ENCODE peak calls at places on chromosomes 16 and 17, in seven cellular contexts. One of them, this sample, is unnamed.

GRCh38 chr16:83682858-83683235 is 124.9 kb upstream of the HSBP1 start:
- DNase-seq in OCI-LY7: no peak
- DNase-seq in Peyer's patch: no peak
- DNase-seq in mesendoderm: no peak
- DNase-seq in cardiac fibroblast: no peak
- DNase-seq in lung: no peak
- DNase-seq in CD4-positive, CD25-positive, alpha-beta regulatory T cell: no peak
- DNase-seq in this sample: no peak

GRCh38 chr16:50314665-50315064 is 48.3 kb downstream of the ADCY7 start:
- DNase-seq in OCI-LY7: no peak
- DNase-seq in CD4-positive, CD25-positive, alpha-beta regulatory T cell: no peak
- DNase-seq in mesendoderm: no peak
- DNase-seq in cardiac fibroblast: no peak
- DNase-seq in Peyer's patch: no peak
- DNase-seq in lung: no peak
- DNase-seq in this sample: no peak

GRCh38 chr16:10126686-10127085 is 55.5 kb downstream of the GRIN2A start:
- DNase-seq in CD4-positive, CD25-positive, alpha-beta regulatory T cell: no peak
- DNase-seq in Peyer's patch: no peak
- DNase-seq in OCI-LY7: no peak
- DNase-seq in cardiac fibroblast: no peak
- DNase-seq in lung: no peak
- DNase-seq in mesendoderm: no peak
- DNase-seq in this sample: no peak

GRCh38 chr17:68346448-68346847 is 55.2 kb downstream of the ARSG start:
- DNase-seq in CD4-positive, CD25-positive, alpha-beta regulatory T cell: peak; percentile 91
- DNase-seq in lung: peak; percentile 51
- DNase-seq in cardiac fibroblast: no peak
- DNase-seq in Peyer's patch: no peak
- DNase-seq in OCI-LY7: peak; percentile 99
- DNase-seq in mesendoderm: no peak
- DNase-seq in this sample: peak; percentile 65

GRCh38 chr16:71780521-71781089 is 28.0 kb downstream of the AP1G1 start:
- DNase-seq in mesendoderm: no peak
- DNase-seq in Peyer's patch: no peak
- DNase-seq in OCI-LY7: no peak
- DNase-seq in CD4-positive, CD25-positive, alpha-beta regulatory T cell: no peak
- DNase-seq in lung: no peak
- DNase-seq in cardiac fibroblast: no peak
- DNase-seq in this sample: no peak

GRCh38 chr17:77875881-77876509 is 82.5 kb upstream of the TNRC6C start:
- DNase-seq in cardiac fibroblast: no peak
- DNase-seq in mesendoderm: no peak
- DNase-seq in OCI-LY7: peak; percentile 61
- DNase-seq in lung: no peak
- DNase-seq in CD4-positive, CD25-positive, alpha-beta regulatory T cell: no peak
- DNase-seq in Peyer's patch: no peak
- DNase-seq in this sample: no peak

GRCh38 chr17:40510328-40510648 is 8.9 kb upstream of the TNS4 start:
- DNase-seq in OCI-LY7: no peak
- DNase-seq in CD4-positive, CD25-positive, alpha-beta regulatory T cell: no peak
- DNase-seq in Peyer's patch: peak; percentile 27
- DNase-seq in cardiac fibroblast: peak; percentile 27
- DNase-seq in mesendoderm: peak; percentile 86
- DNase-seq in lung: no peak
- DNase-seq in this sample: no peak

GRCh38 chr16:4780235-4780634 is 7.9 kb downstream of the SEPTIN12 start:
- DNase-seq in OCI-LY7: no peak
- DNase-seq in lung: no peak
- DNase-seq in mesendoderm: no peak
- DNase-seq in CD4-positive, CD25-positive, alpha-beta regulatory T cell: no peak
- DNase-seq in Peyer's patch: no peak
- DNase-seq in cardiac fibroblast: no peak
- DNase-seq in this sample: no peak

DNA sequence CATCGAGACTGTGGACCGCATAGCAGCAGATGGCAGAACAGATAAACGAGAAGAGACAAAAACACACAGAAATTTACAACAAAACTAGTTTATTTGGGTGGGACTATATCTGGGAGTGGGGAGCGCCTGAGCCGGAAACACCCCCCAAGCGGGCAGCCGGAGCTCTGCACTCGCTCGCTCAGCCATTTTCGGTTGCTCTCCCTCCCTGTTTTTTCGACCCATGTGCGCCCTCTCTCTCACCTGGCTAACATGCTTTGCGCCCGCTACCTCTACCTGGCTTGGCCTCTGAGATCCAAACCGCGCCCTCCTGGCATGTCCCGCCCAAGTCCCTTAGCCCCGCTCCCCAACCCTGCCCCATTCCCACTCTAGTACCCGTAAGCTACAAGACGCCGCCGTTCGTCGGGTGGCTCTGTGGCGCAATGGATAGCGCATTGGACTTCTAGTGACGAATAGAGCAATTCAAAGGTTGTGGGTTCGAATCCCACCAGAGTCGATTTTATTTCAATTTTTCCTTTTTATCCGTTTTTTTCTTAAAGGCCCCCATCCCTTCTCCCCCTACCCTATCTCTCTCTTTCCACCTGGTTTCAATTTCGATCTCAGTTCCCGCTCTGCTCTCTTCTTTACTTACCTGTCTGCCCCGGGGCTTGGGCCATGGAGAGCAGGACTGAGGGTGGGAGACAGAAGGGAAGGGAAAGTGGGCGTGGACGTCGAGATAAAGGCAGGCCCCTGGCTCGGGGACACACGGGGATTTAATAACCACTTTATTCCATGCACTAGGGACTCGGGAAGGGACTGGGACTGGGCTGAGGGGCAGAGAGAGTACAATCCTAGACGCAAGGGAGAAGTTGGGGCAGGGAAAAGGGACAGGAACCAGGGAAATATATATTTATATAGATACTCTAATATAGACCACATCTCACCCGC is 2.5 kb upstream of the ALOXE3 start:
- DNase-seq in Peyer's patch: peak; percentile 66
- DNase-seq in lung: peak; percentile 72
- DNase-seq in mesendoderm: peak; percentile 93
- DNase-seq in cardiac fibroblast: peak; percentile 75
- DNase-seq in CD4-positive, CD25-positive, alpha-beta regulatory T cell: peak; percentile 67
- DNase-seq in OCI-LY7: peak; percentile 81
- DNase-seq in this sample: peak; percentile 12
- H3K4me3 ChIP-seq in Peyer's patch: peak overlapping the region; percentile 52
- H3K4me3 ChIP-seq in lung: no peak overlapping the region
- H3K4me3 ChIP-seq in mesendoderm: peak overlapping the region; percentile 22
- H3K4me3 ChIP-seq in cardiac fibroblast: peak overlapping the region; percentile 70
- H3K4me3 ChIP-seq in CD4-positive, CD25-positive, alpha-beta regulatory T cell: peak overlapping the region; percentile 86
- H3K4me3 ChIP-seq in OCI-LY7: peak overlapping the region; percentile 79
- H3K4me3 ChIP-seq in this sample: peak overlapping the region; percentile 24

DNA sequence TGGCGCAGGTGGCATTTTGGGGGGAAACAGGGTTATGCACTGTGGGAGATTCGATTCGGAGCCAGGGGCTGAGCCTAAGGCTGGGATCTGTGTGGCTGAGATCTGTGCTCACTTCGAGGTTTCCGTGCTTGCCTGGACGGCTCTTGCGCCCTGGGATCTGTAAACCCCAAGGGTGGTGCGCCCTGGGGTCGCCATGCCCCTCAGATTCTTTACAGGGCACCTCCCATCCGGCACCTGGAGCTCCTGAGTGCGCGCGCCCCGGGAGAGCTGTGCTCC is 377 bp downstream of the SLC13A5 start:
- DNase-seq in CD4-positive, CD25-positive, alpha-beta regulatory T cell: no peak
- DNase-seq in OCI-LY7: no peak
- DNase-seq in lung: no peak
- DNase-seq in Peyer's patch: no peak
- DNase-seq in mesendoderm: no peak
- DNase-seq in cardiac fibroblast: no peak
- DNase-seq in this sample: no peak
- H3K4me3 ChIP-seq in CD4-positive, CD25-positive, alpha-beta regulatory T cell: no peak overlapping the region
- H3K4me3 ChIP-seq in OCI-LY7: no peak overlapping the region
- H3K4me3 ChIP-seq in lung: no peak overlapping the region
- H3K4me3 ChIP-seq in Peyer's patch: peak overlapping the region; percentile 2
- H3K4me3 ChIP-seq in mesendoderm: no peak overlapping the region
- H3K4me3 ChIP-seq in cardiac fibroblast: peak overlapping the region; percentile 18
- H3K4me3 ChIP-seq in this sample: no peak overlapping the region

GRCh38 chr16:1153480-1154160 is 714 bp downstream of the CACNA1H start:
- DNase-seq in lung: no peak
- DNase-seq in Peyer's patch: no peak
- DNase-seq in CD4-positive, CD25-positive, alpha-beta regulatory T cell: no peak
- DNase-seq in cardiac fibroblast: no peak
- DNase-seq in mesendoderm: no peak
- DNase-seq in OCI-LY7: no peak
- DNase-seq in this sample: no peak
- H3K4me3 ChIP-seq in lung: no peak overlapping the region
- H3K4me3 ChIP-seq in Peyer's patch: peak overlapping the region; percentile 48
- H3K4me3 ChIP-seq in CD4-positive, CD25-positive, alpha-beta regulatory T cell: no peak overlapping the region
- H3K4me3 ChIP-seq in cardiac fibroblast: peak overlapping the region; percentile 47
- H3K4me3 ChIP-seq in mesendoderm: peak overlapping the region; percentile 19
- H3K4me3 ChIP-seq in OCI-LY7: no peak overlapping the region
- H3K4me3 ChIP-seq in this sample: no peak overlapping the region

GRCh38 chr17:50397919-50398285 is 579 bp upstream of the LRRC59 start:
- DNase-seq in cardiac fibroblast: no peak
- DNase-seq in mesendoderm: peak; percentile 37
- DNase-seq in lung: no peak
- DNase-seq in OCI-LY7: no peak
- DNase-seq in Peyer's patch: no peak
- DNase-seq in CD4-positive, CD25-positive, alpha-beta regulatory T cell: no peak
- DNase-seq in this sample: no peak
- H3K4me3 ChIP-seq in cardiac fibroblast: peak overlapping the region; percentile 100
- H3K4me3 ChIP-seq in mesendoderm: no peak overlapping the region
- H3K4me3 ChIP-seq in lung: no peak overlapping the region
- H3K4me3 ChIP-seq in OCI-LY7: peak overlapping the region; percentile 84
- H3K4me3 ChIP-seq in Peyer's patch: peak overlapping the region; percentile 87
- H3K4me3 ChIP-seq in CD4-positive, CD25-positive, alpha-beta regulatory T cell: peak overlapping the region; percentile 60
- H3K4me3 ChIP-seq in this sample: no peak overlapping the region

GRCh38 chr17:8073627-8074485 is 13.7 kb downstream of the ALOX12B start:
- DNase-seq in cardiac fibroblast: peak; percentile 71
- DNase-seq in Peyer's patch: peak; percentile 85
- DNase-seq in CD4-positive, CD25-positive, alpha-beta regulatory T cell: peak; percentile 81
- DNase-seq in lung: peak; percentile 74
- DNase-seq in OCI-LY7: peak; percentile 83
- DNase-seq in mesendoderm: peak; percentile 83
- DNase-seq in this sample: peak; percentile 83
- H3K4me3 ChIP-seq in cardiac fibroblast: no peak overlapping the region
- H3K4me3 ChIP-seq in Peyer's patch: peak overlapping the region; percentile 35
- H3K4me3 ChIP-seq in CD4-positive, CD25-positive, alpha-beta regulatory T cell: no peak overlapping the region
- H3K4me3 ChIP-seq in lung: no peak overlapping the region
- H3K4me3 ChIP-seq in OCI-LY7: no peak overlapping the region
- H3K4me3 ChIP-seq in mesendoderm: no peak overlapping the region
- H3K4me3 ChIP-seq in this sample: peak overlapping the region; percentile 33

GRCh38 chr17:61469949-61470348 is 17.7 kb downstream of the TBX4 start:
- DNase-seq in cardiac fibroblast: no peak
- DNase-seq in OCI-LY7: no peak
- DNase-seq in Peyer's patch: peak; percentile 15
- DNase-seq in lung: no peak
- DNase-seq in mesendoderm: no peak
- DNase-seq in CD4-positive, CD25-positive, alpha-beta regulatory T cell: no peak
- DNase-seq in this sample: no peak
- H3K4me3 ChIP-seq in cardiac fibroblast: no peak overlapping the region
- H3K4me3 ChIP-seq in OCI-LY7: no peak overlapping the region
- H3K4me3 ChIP-seq in Peyer's patch: no peak overlapping the region
- H3K4me3 ChIP-seq in lung: no peak overlapping the region
- H3K4me3 ChIP-seq in mesendoderm: no peak overlapping the region
- H3K4me3 ChIP-seq in CD4-positive, CD25-positive, alpha-beta regulatory T cell: no peak overlapping the region
- H3K4me3 ChIP-seq in this sample: no peak overlapping the region

GRCh38 chr17:76841776-76842405 is 26.3 kb upstream of the MGAT5B start:
- DNase-seq in Peyer's patch: no peak
- DNase-seq in cardiac fibroblast: no peak
- DNase-seq in mesendoderm: peak; percentile 74
- DNase-seq in OCI-LY7: peak; percentile 65
- DNase-seq in lung: no peak
- DNase-seq in CD4-positive, CD25-positive, alpha-beta regulatory T cell: no peak
- DNase-seq in this sample: no peak

GRCh38 chr17:76844485-76844829 is 23.7 kb upstream of the MGAT5B start:
- DNase-seq in Peyer's patch: no peak
- DNase-seq in lung: no peak
- DNase-seq in mesendoderm: no peak
- DNase-seq in OCI-LY7: no peak
- DNase-seq in cardiac fibroblast: no peak
- DNase-seq in CD4-positive, CD25-positive, alpha-beta regulatory T cell: no peak
- DNase-seq in this sample: no peak

GRCh38 chr17:76840443-76840767 is 27.8 kb upstream of the MGAT5B start:
- DNase-seq in CD4-positive, CD25-positive, alpha-beta regulatory T cell: no peak
- DNase-seq in Peyer's patch: no peak
- DNase-seq in OCI-LY7: peak; percentile 58
- DNase-seq in lung: no peak
- DNase-seq in mesendoderm: no peak
- DNase-seq in cardiac fibroblast: no peak
- DNase-seq in this sample: no peak

GRCh38 chr17:76843703-76844484 is 24.3 kb upstream of the MGAT5B start:
- DNase-seq in CD4-positive, CD25-positive, alpha-beta regulatory T cell: no peak
- DNase-seq in mesendoderm: no peak
- DNase-seq in Peyer's patch: no peak
- DNase-seq in cardiac fibroblast: no peak
- DNase-seq in OCI-LY7: peak; percentile 92
- DNase-seq in lung: no peak
- DNase-seq in this sample: no peak

DNA sequence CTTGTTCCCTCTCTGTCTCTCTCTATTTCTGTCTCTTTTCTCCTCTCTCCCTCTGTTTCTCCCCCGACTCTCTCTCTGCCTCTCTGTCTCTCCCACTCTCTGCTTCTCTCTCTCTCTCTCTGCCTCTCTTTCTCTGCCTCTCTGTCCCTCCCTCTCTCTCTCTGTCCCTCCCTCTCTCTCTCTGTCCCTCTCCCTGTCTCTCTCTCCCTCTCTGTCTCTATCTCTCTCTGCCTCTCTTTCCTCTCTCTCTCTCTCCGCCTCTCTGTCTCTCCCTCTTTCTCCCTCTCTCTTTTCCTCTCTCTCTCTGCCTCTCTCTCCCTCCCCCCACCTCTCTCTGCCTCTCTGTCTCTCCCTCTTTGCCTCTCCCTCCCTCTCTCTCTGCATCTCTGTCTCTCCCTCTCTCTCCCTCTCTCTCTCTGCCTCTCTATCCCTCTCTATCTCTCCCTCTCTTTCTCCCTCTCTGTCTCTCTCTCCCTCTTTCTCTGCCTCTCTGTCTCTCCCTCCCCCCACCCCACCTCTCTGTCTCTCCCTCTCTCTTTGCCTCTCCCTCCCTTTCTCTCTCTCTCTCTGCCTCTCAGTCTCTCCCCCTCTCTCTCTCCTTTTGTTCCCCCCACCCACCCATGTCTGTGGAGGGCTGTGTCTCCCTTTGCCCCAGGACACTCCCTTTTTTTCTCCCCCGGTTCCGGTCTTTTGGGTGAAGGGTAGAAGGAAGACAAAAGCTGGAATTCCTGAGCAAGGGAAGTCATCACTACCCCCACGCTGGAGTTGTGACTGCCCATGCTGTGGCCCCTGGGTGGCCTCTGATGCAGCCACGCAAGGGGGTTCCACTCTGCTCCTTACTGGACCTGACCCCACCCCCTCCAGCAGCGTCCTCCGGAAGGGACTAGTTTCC is 27.1 kb upstream of the MGAT5B start:
- DNase-seq in mesendoderm: peak; percentile 41
- DNase-seq in CD4-positive, CD25-positive, alpha-beta regulatory T cell: no peak
- DNase-seq in OCI-LY7: peak; percentile 40
- DNase-seq in lung: no peak
- DNase-seq in Peyer's patch: no peak
- DNase-seq in cardiac fibroblast: no peak
- DNase-seq in this sample: no peak
- H3K4me3 ChIP-seq in mesendoderm: no peak overlapping the region
- H3K4me3 ChIP-seq in CD4-positive, CD25-positive, alpha-beta regulatory T cell: no peak overlapping the region
- H3K4me3 ChIP-seq in OCI-LY7: peak overlapping the region; percentile 62
- H3K4me3 ChIP-seq in lung: no peak overlapping the region
- H3K4me3 ChIP-seq in Peyer's patch: no peak overlapping the region
- H3K4me3 ChIP-seq in cardiac fibroblast: no peak overlapping the region
- H3K4me3 ChIP-seq in this sample: no peak overlapping the region